ENCODE peak calls at places on chromosomes 3 and 15, in nine cellular contexts. P is PC-3; Z is nephron progenitor cell; U is effector memory CD8-positive, alpha-beta T cell; W is activated naive CD4-positive, alpha-beta T cell treated with anti-CD3 and anti-CD28 coated beads, Interleukin-2, amount 10 ng/mL, durations not matched to agents 7 days and 5 days; Y is Kasumi-1; B is HS-5; D is GM04503; C is CD4-positive, alpha-beta memory T cell. M is an unnamed sample.

GRCh38 chr3:137764001-137764433 is at the start of gene SOX14:
- DNase-seq in Y (no peak), C (no peak), U (no peak), B (no peak), P (no peak), Z (peak), W (no peak), D (no peak), M (no peak)

GRCh38 chr15:98599911-98600685 is 48.2 kb upstream of the IGF1R start:
- DNase-seq in Z (no peak), C (no peak), Y (no peak), U (no peak), P (no peak), W (peak), B (no peak), D (peak), M (peak)

GRCh38 chr15:58203537-58203936 is 65.4 kb downstream of the AQP9 start:
- DNase-seq in U (no peak), P (no peak), Z (no peak), W (no peak), C (no peak), D (peak), B (peak), Y (no peak), M (peak)

GRCh38 chr3:11290743-11291680 is 18.8 kb downstream of the ATG7 start:
- DNase-seq in U (peak), P (peak), C (peak), D (no peak), W (peak), B (peak), Y (peak), Z (no peak), M (no peak)

GRCh38 chr3:154090116-154090420 is 31.1 kb upstream of the ARHGEF26 start:
- DNase-seq in W (no peak), U (no peak), P (peak), D (no peak), Z (no peak), B (no peak), C (no peak), Y (no peak), M (no peak)

GRCh38 chr3:57110797-57111196 is 50.3 kb downstream of the SPATA12 start:
- DNase-seq in C (no peak), W (no peak), B (no peak), Z (peak), Y (no peak), U (no peak), P (no peak), D (no peak), M (no peak)

GRCh38 chr3:196186661-196187573 is 24.3 kb downstream of the ZDHHC19 start:
- DNase-seq in Y (no peak), U (no peak), Z (peak), P (no peak), D (no peak), C (no peak), B (no peak), W (no peak), M (no peak)

GRCh38 chr15:70354260-70354894 is 256.7 kb upstream of the TLE3 start:
- DNase-seq in P (no peak), B (no peak), D (no peak), C (no peak), Y (peak), W (no peak), U (no peak), Z (peak), M (no peak)

GRCh38 chr3:183122257-183122932 is 23.1 kb upstream of the MCCC1 start:
- DNase-seq in U (no peak), B (no peak), C (peak), D (peak), Z (no peak), W (no peak), P (peak), Y (peak), M (peak)

GRCh38 chr15:90028376-90028775 is 27.3 kb downstream of the ZNF710 start:
- DNase-seq in P (no peak), Z (no peak), Y (no peak), W (no peak), B (no peak), C (no peak), D (no peak), U (no peak), M (no peak)

GRCh38 chr3:197029511-197030167 is at the start of gene MELTF:
- DNase-seq in Y (peak), D (peak), C (peak), W (peak), P (peak), Z (peak), U (peak), B (peak), M (no peak)

GRCh38 chr3:186990282-186990681 is 60.0 kb downstream of the ST6GAL1 start:
- DNase-seq in D (no peak), P (peak), B (no peak), W (no peak), C (no peak), Y (no peak), U (no peak), Z (no peak), M (no peak)

GRCh38 chr15:81293728-81294500 is 30.0 kb downstream of the STARD5 start:
- DNase-seq in C (peak), U (peak), B (no peak), D (no peak), Z (no peak), W (peak), Y (peak), P (no peak), M (no peak)

GRCh38 chr15:94027571-94027970 is 203.8 kb upstream of the MCTP2 start:
- DNase-seq in U (no peak), W (no peak), D (no peak), C (no peak), Z (no peak), B (no peak), Y (no peak), P (no peak), M (no peak)

GRCh38 chr3:134754768-134755559 is 40.1 kb upstream of the EPHB1 start:
- DNase-seq in Y (peak), W (peak), Z (peak), C (no peak), U (no peak), D (no peak), B (peak), P (peak), M (peak)

GRCh38 chr3:61538486-61538885 is 22.9 kb upstream of the PTPRG start:
- DNase-seq in Y (no peak), Z (no peak), B (no peak), U (no peak), D (no peak), P (no peak), W (no peak), C (no peak), M (no peak)

GRCh38 chr3:194736277-194736895 is 50.7 kb downstream of the FAM43A start:
- DNase-seq in Z (no peak), W (no peak), U (no peak), Y (peak), P (no peak), B (no peak), D (no peak), C (no peak), M (no peak)

GRCh38 chr15:70308011-70308761 is 210.5 kb upstream of the TLE3 start:
- DNase-seq in D (no peak), W (peak), Y (no peak), C (no peak), U (no peak), B (no peak), P (no peak), Z (no peak), M (no peak)

GRCh38 chr3:160831411-160831810 is 75.4 kb downstream of the PPM1L start:
- DNase-seq in Y (no peak), B (no peak), C (no peak), U (no peak), Z (no peak), W (no peak), P (no peak), D (no peak), M (no peak)

GRCh38 chr3:34890247-34890646 is 749.1 kb upstream of the ARPP21 start:
- DNase-seq in Z (no peak), W (no peak), Y (no peak), B (no peak), U (no peak), P (no peak), C (no peak), D (no peak), M (no peak)

GRCh38 chr15:45307230-45307924 is 55.3 kb downstream of the SLC28A2 start:
- DNase-seq in W (no peak), P (peak), C (no peak), Y (peak), B (peak), Z (no peak), U (no peak), D (peak), M (peak)

GRCh38 chr3:41575754-41576153 is 376.4 kb downstream of the CTNNB1 start:
- DNase-seq in P (no peak), B (no peak), C (no peak), U (no peak), Y (no peak), W (no peak), Z (no peak), D (no peak), M (no peak)

GRCh38 chr15:81239190-81239589 is 42.5 kb downstream of the IL16 start:
- DNase-seq in B (no peak), Y (no peak), W (no peak), P (no peak), Z (no peak), U (no peak), D (peak), C (no peak), M (no peak)

GRCh38 chr15:46660096-46660842 is 1025.4 kb downstream of the SQOR start:
- DNase-seq in C (no peak), U (no peak), B (no peak), D (no peak), W (no peak), P (no peak), Y (no peak), Z (no peak), M (no peak)

GRCh38 chr3:28564211-28564610 is 215.6 kb upstream of the AZI2 start:
- DNase-seq in U (no peak), C (no peak), P (no peak), W (no peak), Z (no peak), B (no peak), Y (no peak), D (no peak), M (no peak)

GRCh38 chr15:78168591-78168990 is 19.4 kb downstream of the IDH3A start:
- DNase-seq in Y (no peak), P (no peak), C (no peak), D (no peak), B (no peak), Z (no peak), W (no peak), U (no peak), M (no peak)

GRCh38 chr3:136535906-136536305 is 216.3 kb downstream of the STAG1 start:
- DNase-seq in D (no peak), P (peak), B (no peak), U (no peak), Z (no peak), W (no peak), Y (no peak), C (no peak), M (no peak)

GRCh38 chr3:71916747-71917369 is 131.9 kb upstream of the PROK2 start:
- DNase-seq in W (no peak), B (no peak), Z (no peak), D (no peak), P (no peak), C (no peak), U (no peak), Y (no peak), M (no peak)

GRCh38 chr3:23751485-23751811 is 54.3 kb upstream of the UBE2E1 start:
- DNase-seq in Y (no peak), U (no peak), B (no peak), P (no peak), W (no peak), D (no peak), C (no peak), Z (no peak), M (no peak)

GRCh38 chr3:58072046-58072445 is 63.8 kb downstream of the FLNB start:
- DNase-seq in U (no peak), Z (no peak), C (no peak), D (no peak), B (no peak), W (no peak), P (no peak), Y (no peak), M (peak)

GRCh38 chr3:139101396-139101795 is 56.7 kb upstream of the PRR23C start:
- DNase-seq in C (no peak), B (no peak), Y (no peak), Z (no peak), D (no peak), W (no peak), P (no peak), U (no peak), M (no peak)

GRCh38 chr15:94793641-94794040 is 562.3 kb downstream of the MCTP2 start:
- DNase-seq in Z (peak), U (no peak), C (no peak), B (no peak), D (no peak), W (no peak), Y (no peak), P (peak), M (no peak)

GRCh38 chr15:40055576-40056293 is 16.8 kb upstream of the SRP14 start:
- DNase-seq in P (no peak), Z (no peak), W (no peak), B (no peak), C (no peak), D (no peak), U (no peak), Y (no peak), M (no peak)

GRCh38 chr3:197398301-197398878 is 100.0 kb upstream of the DLG1 start:
- DNase-seq in C (no peak), W (no peak), D (no peak), P (no peak), Z (no peak), Y (no peak), B (no peak), U (no peak), M (no peak)

GRCh38 chr3:14227866-14228265 is 49.2 kb downstream of the LSM3 start:
- DNase-seq in Z (no peak), U (no peak), D (no peak), B (no peak), C (no peak), P (peak), Y (no peak), W (no peak), M (no peak)

GRCh38 chr3:119662604-119663377 is 2.4 kb upstream of the POPDC2 start:
- DNase-seq in B (no peak), W (no peak), D (no peak), P (peak), Z (no peak), C (no peak), U (no peak), Y (no peak), M (no peak)

M was measured in HFF-Myc.